ENCODE peak calls at places on chromosomes 16 and 17, in six cellular contexts. P is stimulated activated CD4-positive, alpha-beta T cell treated with anti-CD3 and anti-CD28 coated beads, Interleukin-1b, Interleukin-23, amount 100 ng/mL, for 24 hours; H is fibroblast of villous mesenchyme; Q is HFF-Myc; O is small intestine; G is mesothelial cell of epicardium. M is an unnamed sample.

GRCh38 chr16:4315185-4316102 is at the start of gene GLIS2:
- DNase-seq in P (no peak), H (peak; percentile 91), Q (no peak), O (no peak), G (peak; percentile 83), M (no peak)

GRCh38 chr17:44502598-44503079 is 567 bp downstream of the GPATCH8 start:
- DNase-seq in P (no peak), H (peak; percentile 28), Q (no peak), O (peak; percentile 82), G (no peak), M (no peak)

GRCh38 chr16:19767497-19767896 is 49.4 kb downstream of the IQCK start:
- DNase-seq in P (no peak), H (no peak), Q (no peak), O (no peak), G (no peak), M (no peak)

GRCh38 chr17:27471321-27472269 is 15.3 kb downstream of the KSR1 start:
- DNase-seq in P (peak; percentile 85), H (no peak), Q (no peak), O (no peak), G (no peak), M (no peak)

GRCh38 chr17:17693253-17693954 is 12.1 kb downstream of the RAI1 start:
- DNase-seq in P (no peak), H (no peak), Q (no peak), O (peak; percentile 40), G (no peak), M (peak; percentile 88)

GRCh38 chr16:2090819-2091721 is 43.3 kb downstream of the TSC2 start:
- DNase-seq in P (no peak), H (peak; percentile 22), Q (no peak), O (peak; percentile 92), G (peak; percentile 87), M (no peak)

GRCh38 chr16:84314373-84314772 is 19.7 kb downstream of the WFDC1 start:
- DNase-seq in P (no peak), H (no peak), Q (no peak), O (no peak), G (no peak), M (no peak)

GRCh38 chr17:59287452-59287851 is 44.0 kb upstream of the YPEL2 start:
- DNase-seq in P (no peak), H (no peak), Q (no peak), O (no peak), G (no peak), M (no peak)

GRCh38 chr17:50627782-50628601 is 6.7 kb upstream of the ABCC3 start:
- DNase-seq in P (no peak), H (no peak), Q (no peak), O (peak; percentile 78), G (no peak), M (peak; percentile 81)

GRCh38 chr17:26774291-26775218 is 519.4 kb upstream of the WSB1 start:
- DNase-seq in P (no peak), H (no peak), Q (no peak), O (no peak), G (no peak), M (no peak)

GRCh38 chr17:4479982-4480751 is 18.5 kb upstream of the SPNS2 start:
- DNase-seq in P (no peak), H (no peak), Q (no peak), O (peak; percentile 70), G (no peak), M (no peak)

GRCh38 chr16:733382-734207 is 6.7 kb downstream of the HAGHL start:
- DNase-seq in P (no peak), H (no peak), Q (no peak), O (no peak), G (no peak), M (no peak)

GRCh38 chr16:23668225-23668624 is 10.5 kb upstream of the PLK1 start:
- DNase-seq in P (no peak), H (peak; percentile 71), Q (no peak), O (no peak), G (no peak), M (no peak)

GRCh38 chr17:1069847-1070246 is 72.9 kb downstream of the TIMM22 start:
- DNase-seq in P (no peak), H (no peak), Q (no peak), O (no peak), G (no peak), M (no peak)

GRCh38 chr16:89026121-89026612 is 49.2 kb upstream of the CBFA2T3 start:
- DNase-seq in P (peak; percentile 47), H (no peak), Q (no peak), O (peak; percentile 9), G (no peak), M (no peak)

GRCh38 chr17:74563358-74563757 is 4.0 kb downstream of the CD300H start:
- DNase-seq in P (no peak), H (no peak), Q (no peak), O (no peak), G (no peak), M (no peak)

GRCh38 chr17:17416400-17417360 is 60.1 kb upstream of the MED9 start:
- DNase-seq in P (no peak), H (peak; percentile 73), Q (no peak), O (peak; percentile 30), G (no peak), M (peak; percentile 92)

GRCh38 chr17:65750678-65751077 is 189.2 kb upstream of the AXIN2 start:
- DNase-seq in P (no peak), H (peak; percentile 88), Q (peak; percentile 81), O (peak; percentile 86), G (peak; percentile 26), M (peak; percentile 99)

GRCh38 chr16:88130016-88130415 is 178.8 kb downstream of the BANP start:
- DNase-seq in P (no peak), H (no peak), Q (no peak), O (no peak), G (no peak), M (no peak)

GRCh38 chr16:4049031-4049430 is 67.2 kb downstream of the ADCY9 start:
- DNase-seq in P (no peak), H (no peak), Q (no peak), O (no peak), G (no peak), M (no peak)

GRCh38 chr16:24088767-24089166 is 167.4 kb upstream of the CACNG3 start:
- DNase-seq in P (no peak), H (no peak), Q (no peak), O (no peak), G (no peak), M (no peak)

M was measured in HepG2.